ENCODE peak calls at places on chromosomes 6 and 20, in seven cellular contexts. U is DMS53; P is HFFc6; X is nephron progenitor cell; A is T-helper 2 cell; Z is CD8-positive, alpha-beta T cell; L is HTR-8/SVneo. W is an unnamed sample.

GRCh38 chr6:114253431-114253830 is 89.4 kb downstream of the HS3ST5 start:
- DNase-seq in U (no peak), P (no peak), X (no peak), A (no peak), Z (no peak), L (no peak), W (no peak)

GRCh38 chr6:150549577-150550184 is 50.0 kb upstream of the PLEKHG1 start:
- DNase-seq in U (peak; percentile 37), P (no peak), X (no peak), A (no peak), Z (no peak), L (no peak), W (no peak)

GRCh38 chr6:108741346-108741989 is 106.8 kb upstream of the ARMC2 start:
- DNase-seq in U (no peak), P (no peak), X (no peak), A (no peak), Z (no peak), L (no peak), W (no peak)

GRCh38 chr20:61397790-61398189 is 145.7 kb downstream of the CDH4 start:
- DNase-seq in U (no peak), P (no peak), X (no peak), A (no peak), Z (no peak), L (no peak), W (no peak)

GRCh38 chr6:2945069-2945452 is 26.3 kb downstream of the SERPINB6 start:
- DNase-seq in U (no peak), P (no peak), X (no peak), A (no peak), Z (no peak), L (no peak), W (no peak)

GRCh38 chr20:63230800-63231268 is 4.9 kb upstream of the BIRC7 start:
- DNase-seq in U (peak; percentile 80), P (peak; percentile 53), X (peak; percentile 72), A (no peak), Z (no peak), L (no peak), W (peak; percentile 86)

GRCh38 chr20:3940905-3941304 is 51.7 kb downstream of the PANK2 start:
- DNase-seq in U (no peak), P (no peak), X (no peak), A (no peak), Z (no peak), L (no peak), W (no peak)

GRCh38 chr20:8633366-8633765 is 435.5 kb upstream of the PLCB4 start:
- DNase-seq in U (no peak), P (peak; percentile 71), X (no peak), A (no peak), Z (no peak), L (no peak), W (peak; percentile 79)

GRCh38 chr6:158174024-158174423 is 5.9 kb downstream of the GTF2H5 start:
- DNase-seq in U (no peak), P (no peak), X (no peak), A (no peak), Z (no peak), L (no peak), W (peak; percentile 36)

GRCh38 chr6:30060634-30060981 is 457 bp upstream of the POLR1H start:
- DNase-seq in U (peak; percentile 65), P (peak; percentile 47), X (peak; percentile 46), A (no peak), Z (peak; percentile 34), L (no peak), W (peak; percentile 60)

GRCh38 chr6:128438311-128438916 is 82.0 kb downstream of the PTPRK start:
- DNase-seq in U (no peak), P (no peak), X (no peak), A (no peak), Z (no peak), L (no peak), W (no peak)

GRCh38 chr20:19275630-19276071 is 63.2 kb downstream of the SLC24A3 start:
- DNase-seq in U (peak; percentile 68), P (no peak), X (no peak), A (no peak), Z (no peak), L (no peak), W (peak; percentile 82)

GRCh38 chr6:169571123-169571962 is 130.5 kb downstream of the WDR27 start:
- DNase-seq in U (no peak), P (peak; percentile 57), X (no peak), A (no peak), Z (no peak), L (peak; percentile 40), W (peak; percentile 16)

GRCh38 chr20:24470031-24470781 is 777 bp downstream of the SYNDIG1 start:
- DNase-seq in U (no peak), P (no peak), X (peak; percentile 48), A (no peak), Z (no peak), L (no peak), W (peak; percentile 28)